ENCODE peak calls at places on chromosomes 1 and 21, in four cellular contexts. One of them, this sample, is unnamed.
A peak's percentile ranks its signal among the peaks of the same experiment; 100 is the strongest.

GRCh38 chr1:92599184-92599583 is 112.5 kb upstream of the GFI1 start:
- DNase-seq in GM12878: no peak
- DNase-seq in HepG2: peak; percentile 41
- DNase-seq in K562: no peak
- DNase-seq in this sample: no peak

GRCh38 chr1:25458550-25459298 is 28.0 kb downstream of the MACO1 start:
- DNase-seq in GM12878: no peak
- DNase-seq in K562: no peak
- DNase-seq in HepG2: peak; percentile 72
- DNase-seq in this sample: no peak

GRCh38 chr21:44456915-44457736 is 1.8 kb downstream of the LRRC3 start:
- DNase-seq in GM12878: no peak
- DNase-seq in HepG2: no peak
- DNase-seq in K562: no peak
- DNase-seq in this sample: no peak

GRCh38 chr1:241357366-241358305 is 631 bp upstream of the RGS7 start:
- DNase-seq in K562: no peak
- DNase-seq in HepG2: no peak
- DNase-seq in GM12878: no peak
- DNase-seq in this sample: no peak

GRCh38 chr21:17514124-17514481 is 1.3 kb downstream of the CXADR start:
- DNase-seq in K562: no peak
- DNase-seq in HepG2: peak; percentile 27
- DNase-seq in GM12878: no peak
- DNase-seq in this sample: no peak

GRCh38 chr1:185562623-185563359 is 171.4 kb upstream of the HMCN1 start:
- DNase-seq in HepG2: no peak
- DNase-seq in K562: no peak
- DNase-seq in GM12878: no peak
- DNase-seq in this sample: no peak

GRCh38 chr1:232486006-232486405 is 143.9 kb downstream of the SIPA1L2 start:
- DNase-seq in GM12878: no peak
- DNase-seq in K562: no peak
- DNase-seq in HepG2: no peak
- DNase-seq in this sample: no peak

GRCh38 chr1:48823161-48823560 is 46.5 kb upstream of the BEND5 start:
- DNase-seq in GM12878: no peak
- DNase-seq in HepG2: no peak
- DNase-seq in K562: no peak
- DNase-seq in this sample: no peak

GRCh38 chr1:44406761-44407429 is 1.8 kb downstream of the RNF220 start:
- DNase-seq in GM12878: no peak
- DNase-seq in K562: no peak
- DNase-seq in HepG2: no peak
- DNase-seq in this sample: no peak

GRCh38 chr1:188006354-188006753 is 1177.6 kb downstream of the PLA2G4A start:
- DNase-seq in HepG2: no peak
- DNase-seq in GM12878: no peak
- DNase-seq in K562: no peak
- DNase-seq in this sample: no peak

GRCh38 chr21:43372663-43373386 is 54.1 kb downstream of the SIK1 start:
- DNase-seq in K562: no peak
- DNase-seq in HepG2: no peak
- DNase-seq in GM12878: no peak
- DNase-seq in this sample: no peak

GRCh38 chr1:150233359-150234308 is 2.3 kb downstream of the ANP32E start:
- DNase-seq in HepG2: no peak
- DNase-seq in K562: no peak
- DNase-seq in GM12878: no peak
- DNase-seq in this sample: no peak

GRCh38 chr1:2585318-2586092 is 1.1 kb upstream of the PRXL2B start:
- DNase-seq in HepG2: peak; percentile 63
- DNase-seq in GM12878: no peak
- DNase-seq in K562: peak; percentile 83
- DNase-seq in this sample: peak; percentile 25

GRCh38 chr1:188170935-188171334 is 1342.2 kb downstream of the PLA2G4A start:
- DNase-seq in HepG2: no peak
- DNase-seq in K562: no peak
- DNase-seq in GM12878: no peak
- DNase-seq in this sample: no peak

GRCh38 chr1:70764747-70765146 is 282.9 kb downstream of the PTGER3 start:
- DNase-seq in GM12878: no peak
- DNase-seq in HepG2: no peak
- DNase-seq in K562: no peak
- DNase-seq in this sample: no peak

GRCh38 chr1:178500091-178500770 is 3.5 kb upstream of the CLEC20A start:
- DNase-seq in HepG2: no peak
- DNase-seq in GM12878: no peak
- DNase-seq in K562: no peak
- DNase-seq in this sample: peak; percentile 54

GRCh38 chr1:12764016-12764415 is 9.5 kb upstream of the PRAMEF12 start:
- DNase-seq in K562: no peak
- DNase-seq in GM12878: no peak
- DNase-seq in HepG2: no peak
- DNase-seq in this sample: no peak

GRCh38 chr1:20981903-20982695 is 194.6 kb downstream of the EIF4G3 start:
- DNase-seq in GM12878: no peak
- DNase-seq in K562: no peak
- DNase-seq in HepG2: peak; percentile 28
- DNase-seq in this sample: no peak

GRCh38 chr1:201348211-201348566 is 29.3 kb downstream of the TNNT2 start:
- DNase-seq in GM12878: no peak
- DNase-seq in HepG2: peak; percentile 26
- DNase-seq in K562: peak; percentile 74
- DNase-seq in this sample: peak; percentile 83

GRCh38 chr1:81509619-81510018 is 291.1 kb upstream of the ADGRL2 start:
- DNase-seq in HepG2: no peak
- DNase-seq in GM12878: no peak
- DNase-seq in K562: no peak
- DNase-seq in this sample: no peak

GRCh38 chr21:46115441-46116188 is 17.7 kb downstream of the COL6A2 start:
- DNase-seq in K562: no peak
- DNase-seq in GM12878: no peak
- DNase-seq in HepG2: no peak
- DNase-seq in this sample: no peak

GRCh38 chr21:46096596-46096981 is 1.3 kb upstream of the COL6A2 start:
- DNase-seq in HepG2: no peak
- DNase-seq in K562: no peak
- DNase-seq in GM12878: no peak
- DNase-seq in this sample: no peak

GRCh38 chr1:203580733-203581132 is 45.9 kb upstream of the ATP2B4 start:
- DNase-seq in HepG2: no peak
- DNase-seq in GM12878: no peak
- DNase-seq in K562: no peak
- DNase-seq in this sample: no peak

GRCh38 chr1:208044568-208045241 is 133.8 kb upstream of the CD34 start:
- DNase-seq in GM12878: no peak
- DNase-seq in K562: no peak
- DNase-seq in HepG2: no peak
- DNase-seq in this sample: no peak

GRCh38 chr1:58929667-58930325 is 145.9 kb upstream of the JUN start:
- DNase-seq in HepG2: no peak
- DNase-seq in GM12878: no peak
- DNase-seq in K562: peak; percentile 62
- DNase-seq in this sample: no peak

GRCh38 chr21:46152939-46153258 is 2.5 kb downstream of the FTCD start:
- DNase-seq in K562: no peak
- DNase-seq in HepG2: no peak
- DNase-seq in GM12878: no peak
- DNase-seq in this sample: no peak

GRCh38 chr1:160629286-160630210 is 17.3 kb downstream of the SLAMF1 start:
- DNase-seq in K562: no peak
- DNase-seq in HepG2: no peak
- DNase-seq in GM12878: no peak
- DNase-seq in this sample: no peak

GRCh38 chr1:151946366-151946764 is 37.1 kb upstream of the THEM4 start:
- DNase-seq in HepG2: no peak
- DNase-seq in GM12878: no peak
- DNase-seq in K562: no peak
- DNase-seq in this sample: no peak

GRCh38 chr1:75745276-75745675 is 20.8 kb downstream of the ACADM start:
- DNase-seq in K562: no peak
- DNase-seq in GM12878: no peak
- DNase-seq in HepG2: no peak
- DNase-seq in this sample: no peak

GRCh38 chr21:45256912-45257672 is 30.6 kb downstream of the POFUT2 start:
- DNase-seq in GM12878: no peak
- DNase-seq in HepG2: no peak
- DNase-seq in K562: peak; percentile 56
- DNase-seq in this sample: no peak

GRCh38 chr1:8437286-8437685 is 119.4 kb downstream of the SLC45A1 start:
- DNase-seq in HepG2: no peak
- DNase-seq in GM12878: no peak
- DNase-seq in K562: no peak
- DNase-seq in this sample: no peak

GRCh38 chr1:19606817-19607706 is 37.0 kb upstream of the NBL1 start:
- DNase-seq in K562: no peak
- DNase-seq in HepG2: no peak
- DNase-seq in GM12878: no peak
- DNase-seq in this sample: no peak

GRCh38 chr1:54944610-54945392 is 35.6 kb upstream of the TMEM61 start:
- DNase-seq in K562: peak; percentile 78
- DNase-seq in HepG2: peak; percentile 70
- DNase-seq in GM12878: peak; percentile 26
- DNase-seq in this sample: peak; percentile 91
- TF ChIP-seq TARDBP in K562: no peak
- TF ChIP-seq TARDBP in HepG2: no peak
- TF ChIP-seq TARDBP in GM12878: no peak
- TF ChIP-seq TARDBP in this sample: no peak

GRCh38 chr1:214143015-214143775 is 137.8 kb upstream of the SMYD2 start:
- DNase-seq in GM12878: no peak
- DNase-seq in HepG2: no peak
- DNase-seq in K562: no peak
- DNase-seq in this sample: no peak
- TF ChIP-seq TARDBP in GM12878: no peak
- TF ChIP-seq TARDBP in HepG2: no peak
- TF ChIP-seq TARDBP in K562: no peak
- TF ChIP-seq TARDBP in this sample: no peak

GRCh38 chr1:119419109-119419508 is 4.2 kb downstream of the HSD3B2 start:
- DNase-seq in K562: no peak
- DNase-seq in HepG2: no peak
- DNase-seq in GM12878: no peak
- DNase-seq in this sample: no peak

GRCh38 chr1:119410977-119411376 is 4.0 kb upstream of the HSD3B2 start:
- DNase-seq in HepG2: no peak
- DNase-seq in K562: no peak
- DNase-seq in GM12878: no peak
- DNase-seq in this sample: no peak

GRCh38 chr1:119416006-119416640 is 1.2 kb downstream of the HSD3B2 start:
- DNase-seq in K562: no peak
- DNase-seq in GM12878: no peak
- DNase-seq in HepG2: no peak
- DNase-seq in this sample: no peak

GRCh38 chr1:119409731-119410130 is 5.2 kb upstream of the HSD3B2 start:
- DNase-seq in K562: no peak
- DNase-seq in HepG2: no peak
- DNase-seq in GM12878: no peak
- DNase-seq in this sample: no peak

DNA sequence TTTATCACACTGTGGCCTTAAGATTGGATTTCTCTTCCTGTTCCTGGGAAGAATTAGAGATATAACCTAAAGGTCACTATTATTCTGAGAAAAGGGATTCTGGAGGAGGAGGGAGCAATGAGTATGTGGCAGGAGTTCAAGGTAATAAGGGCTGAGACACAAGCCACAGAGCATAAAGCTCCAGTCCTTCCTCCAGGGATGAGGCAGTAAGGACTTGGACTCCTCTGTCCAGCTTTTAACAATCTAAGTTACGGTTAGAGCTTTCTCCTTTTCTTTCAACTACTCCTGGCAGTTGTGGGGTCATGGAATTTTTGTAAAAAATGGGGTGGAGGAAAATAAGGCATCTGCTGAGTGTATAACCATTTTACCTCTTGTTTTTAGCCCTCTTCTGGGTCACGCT is at the start of gene HSD3B2:
- DNase-seq in K562: no peak
- DNase-seq in HepG2: no peak
- DNase-seq in GM12878: no peak
- DNase-seq in this sample: no peak
- TF ChIP-seq TARDBP in K562: no peak
- TF ChIP-seq TARDBP in HepG2: no peak
- TF ChIP-seq TARDBP in GM12878: no peak
- TF ChIP-seq TARDBP in this sample: no peak

GRCh38 chr1:229410370-229410691 is 23.6 kb downstream of the ACTA1 start:
- DNase-seq in GM12878: no peak
- DNase-seq in HepG2: no peak
- DNase-seq in K562: no peak
- DNase-seq in this sample: no peak

GRCh38 chr1:229412056-229412455 is 21.8 kb downstream of the ACTA1 start:
- DNase-seq in K562: no peak
- DNase-seq in HepG2: no peak
- DNase-seq in GM12878: no peak
- DNase-seq in this sample: no peak

GRCh38 chr1:229409616-229410369 is 24.1 kb downstream of the ACTA1 start:
- DNase-seq in GM12878: no peak
- DNase-seq in HepG2: peak; percentile 63
- DNase-seq in K562: no peak
- DNase-seq in this sample: no peak

GRCh38 chr1:229411434-229412055 is 22.3 kb downstream of the ACTA1 start:
- DNase-seq in K562: no peak
- DNase-seq in GM12878: no peak
- DNase-seq in HepG2: no peak
- DNase-seq in this sample: no peak

GRCh38 chr1:229410692-229411433 is 23.0 kb downstream of the ACTA1 start:
- DNase-seq in K562: peak; percentile 46
- DNase-seq in HepG2: no peak
- DNase-seq in GM12878: no peak
- DNase-seq in this sample: peak; percentile 72
- TF ChIP-seq TARDBP in K562: no peak
- TF ChIP-seq TARDBP in HepG2: no peak
- TF ChIP-seq TARDBP in GM12878: no peak
- TF ChIP-seq TARDBP in this sample: no peak

GRCh38 chr21:14901482-14901958 is 163.3 kb downstream of the NRIP1 start:
- DNase-seq in GM12878: no peak
- DNase-seq in K562: no peak
- DNase-seq in HepG2: no peak
- DNase-seq in this sample: no peak

GRCh38 chr21:14900611-14901010 is 164.2 kb downstream of the NRIP1 start:
- DNase-seq in K562: no peak
- DNase-seq in HepG2: no peak
- DNase-seq in GM12878: no peak
- DNase-seq in this sample: no peak

GRCh38 chr21:14895792-14896191 is 169.0 kb downstream of the NRIP1 start:
- DNase-seq in K562: no peak
- DNase-seq in HepG2: no peak
- DNase-seq in GM12878: no peak
- DNase-seq in this sample: no peak

GRCh38 chr21:14900058-14900457 is 164.7 kb downstream of the NRIP1 start:
- DNase-seq in K562: no peak
- DNase-seq in GM12878: no peak
- DNase-seq in HepG2: no peak
- DNase-seq in this sample: no peak
- TF ChIP-seq TARDBP in K562: no peak
- TF ChIP-seq TARDBP in GM12878: no peak
- TF ChIP-seq TARDBP in HepG2: no peak
- TF ChIP-seq TARDBP in this sample: no peak

This sample was measured in HEK293T.